ENCODE peak calls at places on chromosomes 4 and X, in eight cellular contexts. One of them, this sample, is unnamed.

GRCh38 chrX:123399709-123400108 is 215.6 kb downstream of the GRIA3 start:
- DNase-seq in prostate gland: no peak
- DNase-seq in upper lobe of left lung: no peak
- DNase-seq in endothelial cell of umbilical vein: no peak
- DNase-seq in vagina: no peak
- DNase-seq in ovary: no peak
- DNase-seq in uterus: no peak
- DNase-seq in tibial nerve: no peak
- DNase-seq in this sample: no peak

GRCh38 chr4:94390804-94391410 is 48.3 kb upstream of the HPGDS start:
- DNase-seq in prostate gland: peak
- DNase-seq in upper lobe of left lung: no peak
- DNase-seq in endothelial cell of umbilical vein: peak
- DNase-seq in vagina: no peak
- DNase-seq in ovary: no peak
- DNase-seq in uterus: no peak
- DNase-seq in tibial nerve: no peak
- DNase-seq in this sample: no peak

GRCh38 chr4:33998204-33998603 is 2246.1 kb downstream of the ARAP2 start:
- DNase-seq in prostate gland: no peak
- DNase-seq in upper lobe of left lung: no peak
- DNase-seq in endothelial cell of umbilical vein: no peak
- DNase-seq in vagina: no peak
- DNase-seq in ovary: no peak
- DNase-seq in uterus: no peak
- DNase-seq in tibial nerve: no peak
- DNase-seq in this sample: no peak

GRCh38 chr4:7806724-7807123 is 132.9 kb downstream of the AFAP1 start:
- DNase-seq in prostate gland: no peak
- DNase-seq in upper lobe of left lung: no peak
- DNase-seq in endothelial cell of umbilical vein: no peak
- DNase-seq in vagina: no peak
- DNase-seq in ovary: no peak
- DNase-seq in uterus: no peak
- DNase-seq in tibial nerve: no peak
- DNase-seq in this sample: no peak

GRCh38 chr4:168736831-168737230 is 240.0 kb downstream of the PALLD start:
- DNase-seq in prostate gland: no peak
- DNase-seq in upper lobe of left lung: no peak
- DNase-seq in endothelial cell of umbilical vein: no peak
- DNase-seq in vagina: no peak
- DNase-seq in ovary: no peak
- DNase-seq in uterus: no peak
- DNase-seq in tibial nerve: no peak
- DNase-seq in this sample: no peak

GRCh38 chr4:146255463-146255862 is 41.1 kb downstream of the REELD1 start:
- DNase-seq in prostate gland: no peak
- DNase-seq in upper lobe of left lung: no peak
- DNase-seq in endothelial cell of umbilical vein: no peak
- DNase-seq in vagina: no peak
- DNase-seq in ovary: no peak
- DNase-seq in uterus: no peak
- DNase-seq in tibial nerve: no peak
- DNase-seq in this sample: no peak

GRCh38 chr4:186144596-186145569 is 40.4 kb downstream of the FAM149A start:
- DNase-seq in prostate gland: peak
- DNase-seq in upper lobe of left lung: no peak
- DNase-seq in endothelial cell of umbilical vein: peak
- DNase-seq in vagina: no peak
- DNase-seq in ovary: peak
- DNase-seq in uterus: peak
- DNase-seq in tibial nerve: no peak
- DNase-seq in this sample: peak

GRCh38 chr4:55808187-55808586 is 11.4 kb upstream of the EXOC1L start:
- DNase-seq in prostate gland: no peak
- DNase-seq in upper lobe of left lung: no peak
- DNase-seq in endothelial cell of umbilical vein: no peak
- DNase-seq in vagina: no peak
- DNase-seq in ovary: no peak
- DNase-seq in uterus: no peak
- DNase-seq in tibial nerve: no peak
- DNase-seq in this sample: no peak

GRCh38 chrX:27915617-27916016 is 65.6 kb downstream of the DCAF8L1 start:
- DNase-seq in prostate gland: no peak
- DNase-seq in upper lobe of left lung: peak
- DNase-seq in endothelial cell of umbilical vein: peak
- DNase-seq in vagina: no peak
- DNase-seq in ovary: no peak
- DNase-seq in uterus: no peak
- DNase-seq in tibial nerve: no peak
- DNase-seq in this sample: no peak

GRCh38 chr4:41256740-41257256 is at the start of gene UCHL1:
- DNase-seq in prostate gland: no peak
- DNase-seq in upper lobe of left lung: no peak
- DNase-seq in endothelial cell of umbilical vein: peak
- DNase-seq in vagina: no peak
- DNase-seq in ovary: peak
- DNase-seq in uterus: peak
- DNase-seq in tibial nerve: no peak
- DNase-seq in this sample: no peak

GRCh38 chr4:98648602-98649001 is 9.8 kb downstream of the TSPAN5 start:
- DNase-seq in prostate gland: no peak
- DNase-seq in upper lobe of left lung: no peak
- DNase-seq in endothelial cell of umbilical vein: peak
- DNase-seq in vagina: no peak
- DNase-seq in ovary: no peak
- DNase-seq in uterus: peak
- DNase-seq in tibial nerve: no peak
- DNase-seq in this sample: no peak

GRCh38 chrX:38859602-38860001 is 58.3 kb downstream of the MID1IP1 start:
- DNase-seq in prostate gland: no peak
- DNase-seq in upper lobe of left lung: no peak
- DNase-seq in endothelial cell of umbilical vein: no peak
- DNase-seq in vagina: no peak
- DNase-seq in ovary: no peak
- DNase-seq in uterus: no peak
- DNase-seq in tibial nerve: no peak
- DNase-seq in this sample: no peak

GRCh38 chrX:56026816-56027215 is 205.3 kb upstream of the KLF8 start:
- DNase-seq in prostate gland: no peak
- DNase-seq in upper lobe of left lung: no peak
- DNase-seq in endothelial cell of umbilical vein: no peak
- DNase-seq in vagina: no peak
- DNase-seq in ovary: no peak
- DNase-seq in uterus: no peak
- DNase-seq in tibial nerve: no peak
- DNase-seq in this sample: no peak

GRCh38 chrX:132165651-132166050 is 37.8 kb upstream of the FRMD7 start:
- DNase-seq in prostate gland: no peak
- DNase-seq in upper lobe of left lung: no peak
- DNase-seq in endothelial cell of umbilical vein: no peak
- DNase-seq in vagina: no peak
- DNase-seq in ovary: no peak
- DNase-seq in uterus: no peak
- DNase-seq in tibial nerve: no peak
- DNase-seq in this sample: no peak

GRCh38 chr4:11954093-11954492 is 525.4 kb upstream of the HS3ST1 start:
- DNase-seq in prostate gland: no peak
- DNase-seq in upper lobe of left lung: no peak
- DNase-seq in endothelial cell of umbilical vein: peak
- DNase-seq in vagina: no peak
- DNase-seq in ovary: no peak
- DNase-seq in uterus: no peak
- DNase-seq in tibial nerve: no peak
- DNase-seq in this sample: no peak

GRCh38 chr4:80434238-80434637 is 98.7 kb downstream of the CFAP299 start:
- DNase-seq in prostate gland: no peak
- DNase-seq in upper lobe of left lung: no peak
- DNase-seq in endothelial cell of umbilical vein: no peak
- DNase-seq in vagina: no peak
- DNase-seq in ovary: no peak
- DNase-seq in uterus: no peak
- DNase-seq in tibial nerve: no peak
- DNase-seq in this sample: no peak

GRCh38 chrX:105461013-105461412 is 240.5 kb upstream of the TEX13A start:
- DNase-seq in prostate gland: no peak
- DNase-seq in upper lobe of left lung: no peak
- DNase-seq in endothelial cell of umbilical vein: no peak
- DNase-seq in vagina: no peak
- DNase-seq in ovary: no peak
- DNase-seq in uterus: no peak
- DNase-seq in tibial nerve: no peak
- DNase-seq in this sample: no peak

GRCh38 chr4:86482851-86483490 is 111.1 kb upstream of the PTPN13 start:
- DNase-seq in prostate gland: no peak
- DNase-seq in upper lobe of left lung: no peak
- DNase-seq in endothelial cell of umbilical vein: no peak
- DNase-seq in vagina: no peak
- DNase-seq in ovary: no peak
- DNase-seq in uterus: no peak
- DNase-seq in tibial nerve: no peak
- DNase-seq in this sample: no peak

DNA sequence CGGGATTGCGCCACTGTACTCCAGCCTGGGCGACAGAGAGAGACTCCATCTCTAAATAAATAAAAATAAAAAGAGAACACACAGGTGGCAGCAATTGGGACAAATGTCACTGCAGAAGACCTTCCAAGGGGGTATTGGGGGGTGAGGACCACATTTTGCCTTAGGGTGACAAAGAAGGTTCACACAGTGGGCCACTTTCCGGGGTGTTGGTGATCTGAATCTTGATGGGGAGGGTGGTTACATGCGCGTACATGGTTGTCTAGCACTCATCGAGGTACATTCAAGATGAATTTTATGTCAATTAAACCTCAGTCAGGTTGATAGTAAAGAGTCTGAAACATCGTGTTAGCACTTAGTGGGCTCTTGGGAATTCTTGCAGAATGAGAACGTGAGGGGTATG is 20.5 kb upstream of the TMSB4X start:
- DNase-seq in prostate gland: no peak
- DNase-seq in upper lobe of left lung: no peak
- DNase-seq in endothelial cell of umbilical vein: no peak
- DNase-seq in vagina: no peak
- DNase-seq in ovary: no peak
- DNase-seq in uterus: no peak
- DNase-seq in tibial nerve: no peak
- DNase-seq in this sample: peak
- H3K4me3 ChIP-seq in prostate gland: no peak
- H3K4me3 ChIP-seq in upper lobe of left lung: no peak
- H3K4me3 ChIP-seq in endothelial cell of umbilical vein: no peak
- H3K4me3 ChIP-seq in vagina: no peak
- H3K4me3 ChIP-seq in ovary: no peak
- H3K4me3 ChIP-seq in uterus: no peak
- H3K4me3 ChIP-seq in tibial nerve: no peak
- H3K4me3 ChIP-seq in this sample: no peak

DNA sequence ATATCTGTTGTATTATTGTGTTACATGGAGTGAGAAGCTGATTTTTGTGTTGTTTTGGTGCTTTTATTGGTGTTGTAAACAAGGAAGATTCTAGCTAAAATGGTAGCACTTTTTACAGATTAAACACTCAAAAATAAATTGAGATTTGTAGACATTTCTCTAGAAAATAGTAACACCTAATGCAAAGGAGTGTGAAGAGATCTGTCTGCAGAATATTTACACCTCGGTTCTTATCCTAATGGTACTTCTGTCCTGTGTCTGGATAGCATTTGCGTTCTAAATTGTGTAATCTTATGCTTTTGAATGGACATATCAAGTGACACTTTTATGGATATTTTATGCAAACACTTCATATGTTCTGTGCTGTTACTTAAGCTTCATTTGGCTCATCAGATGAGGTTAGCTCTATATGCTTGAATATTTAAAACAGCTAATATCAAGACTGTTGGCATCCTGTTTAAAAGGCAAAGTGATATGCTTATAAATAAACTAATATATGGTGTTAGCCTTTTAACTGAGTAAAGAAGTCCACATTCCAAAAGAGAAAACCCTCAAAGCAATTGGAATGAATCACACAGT is 6.0 kb downstream of the PCDH7 start:
- DNase-seq in prostate gland: no peak
- DNase-seq in upper lobe of left lung: no peak
- DNase-seq in endothelial cell of umbilical vein: peak
- DNase-seq in vagina: no peak
- DNase-seq in ovary: no peak
- DNase-seq in uterus: no peak
- DNase-seq in tibial nerve: no peak
- DNase-seq in this sample: no peak
- TF ChIP-seq CTCF in prostate gland: no peak
- TF ChIP-seq CTCF in upper lobe of left lung: no peak
- TF ChIP-seq CTCF in endothelial cell of umbilical vein: no peak
- TF ChIP-seq CTCF in vagina: no peak
- TF ChIP-seq CTCF in ovary: no peak
- TF ChIP-seq CTCF in uterus: no peak
- TF ChIP-seq CTCF in tibial nerve: no peak
- TF ChIP-seq CTCF in this sample: no peak

GRCh38 chrX:48003758-48004457 is at the start of gene ZNF182:
- DNase-seq in prostate gland: peak
- DNase-seq in upper lobe of left lung: peak
- DNase-seq in endothelial cell of umbilical vein: peak
- DNase-seq in vagina: no peak
- DNase-seq in ovary: peak
- DNase-seq in uterus: peak
- DNase-seq in tibial nerve: peak
- DNase-seq in this sample: peak
- TF ChIP-seq POLR2A in prostate gland: peak
- TF ChIP-seq POLR2A in upper lobe of left lung: peak
- TF ChIP-seq POLR2A in endothelial cell of umbilical vein: no peak
- TF ChIP-seq POLR2A in vagina: peak
- TF ChIP-seq POLR2A in ovary: peak
- TF ChIP-seq POLR2A in uterus: peak
- TF ChIP-seq POLR2A in tibial nerve: peak
- TF ChIP-seq POLR2A in this sample: no peak

DNA sequence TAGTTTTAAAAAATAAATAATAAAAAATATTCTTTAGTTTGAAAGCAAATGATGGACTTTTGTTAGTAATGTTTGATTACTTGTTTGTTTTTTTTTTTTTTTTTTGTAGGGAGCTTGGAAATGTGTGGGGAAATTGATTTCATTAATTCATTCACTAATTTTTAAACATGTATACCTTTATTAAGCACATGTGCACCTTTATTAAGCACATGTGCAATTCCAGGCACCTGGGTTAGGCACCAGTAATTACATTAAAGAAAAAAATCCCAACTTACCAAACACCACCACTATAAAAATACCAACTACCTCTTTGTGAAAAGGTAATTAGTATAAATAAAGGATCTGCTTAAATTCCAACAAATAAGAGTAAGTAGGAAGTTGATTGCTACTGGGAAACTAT is 9.5 kb downstream of the GUCY1B1 start:
- DNase-seq in prostate gland: no peak
- DNase-seq in upper lobe of left lung: no peak
- DNase-seq in endothelial cell of umbilical vein: no peak
- DNase-seq in vagina: no peak
- DNase-seq in ovary: no peak
- DNase-seq in uterus: no peak
- DNase-seq in tibial nerve: no peak
- DNase-seq in this sample: no peak
- H3K4me3 ChIP-seq in prostate gland: no peak
- H3K4me3 ChIP-seq in upper lobe of left lung: no peak
- H3K4me3 ChIP-seq in endothelial cell of umbilical vein: no peak
- H3K4me3 ChIP-seq in vagina: no peak
- H3K4me3 ChIP-seq in ovary: no peak
- H3K4me3 ChIP-seq in uterus: no peak
- H3K4me3 ChIP-seq in tibial nerve: no peak
- H3K4me3 ChIP-seq in this sample: no peak

This sample was measured in lower leg skin.